ENCODE peak calls at places on chromosome 12, in nine cellular contexts. One of them, this sample, is unnamed.

GRCh38 chr12:122385171-122386041 is 37.1 kb downstream of the CLIP1 start:
- DNase-seq in GM12864: no peak
- DNase-seq in ELF-1: no peak
- DNase-seq in EH: no peak
- DNase-seq in nucleus accumbens: no peak
- DNase-seq in activated naive CD4-positive, alpha-beta T cell: no peak
- DNase-seq in body of pancreas: no peak
- DNase-seq in HuH-7: no peak
- DNase-seq in ACHN: no peak
- DNase-seq in this sample: no peak

GRCh38 chr12:116551619-116551951 is 7.6 kb upstream of the MAP1LC3B2 start:
- DNase-seq in GM12864: no peak
- DNase-seq in ACHN: no peak
- DNase-seq in nucleus accumbens: no peak
- DNase-seq in activated naive CD4-positive, alpha-beta T cell: no peak
- DNase-seq in body of pancreas: no peak
- DNase-seq in EH: no peak
- DNase-seq in ELF-1: no peak
- DNase-seq in HuH-7: no peak
- DNase-seq in this sample: no peak

GRCh38 chr12:54701940-54702592 is 53.9 kb upstream of the DCD start:
- DNase-seq in ELF-1: no peak
- DNase-seq in activated naive CD4-positive, alpha-beta T cell: no peak
- DNase-seq in ACHN: peak; percentile 62
- DNase-seq in HuH-7: peak; percentile 31
- DNase-seq in GM12864: no peak
- DNase-seq in body of pancreas: no peak
- DNase-seq in nucleus accumbens: no peak
- DNase-seq in EH: peak; percentile 50
- DNase-seq in this sample: no peak

GRCh38 chr12:50055831-50056628 is 1.4 kb upstream of the ASIC1 start:
- DNase-seq in body of pancreas: peak; percentile 34
- DNase-seq in nucleus accumbens: peak; percentile 71
- DNase-seq in ACHN: peak; percentile 70
- DNase-seq in GM12864: no peak
- DNase-seq in EH: peak; percentile 51
- DNase-seq in activated naive CD4-positive, alpha-beta T cell: peak; percentile 28
- DNase-seq in ELF-1: peak; percentile 87
- DNase-seq in HuH-7: peak; percentile 87
- DNase-seq in this sample: no peak

GRCh38 chr12:65949986-65950385 is 125.7 kb downstream of the HMGA2 start:
- DNase-seq in HuH-7: no peak
- DNase-seq in EH: no peak
- DNase-seq in activated naive CD4-positive, alpha-beta T cell: no peak
- DNase-seq in ELF-1: no peak
- DNase-seq in ACHN: no peak
- DNase-seq in body of pancreas: no peak
- DNase-seq in GM12864: no peak
- DNase-seq in nucleus accumbens: no peak
- DNase-seq in this sample: no peak

GRCh38 chr12:2891240-2892053 is 756 bp downstream of the TULP3 start:
- DNase-seq in body of pancreas: peak; percentile 45
- DNase-seq in ACHN: peak; percentile 79
- DNase-seq in GM12864: no peak
- DNase-seq in HuH-7: no peak
- DNase-seq in ELF-1: peak; percentile 62
- DNase-seq in nucleus accumbens: peak; percentile 79
- DNase-seq in EH: peak; percentile 83
- DNase-seq in activated naive CD4-positive, alpha-beta T cell: no peak
- DNase-seq in this sample: no peak

GRCh38 chr12:129127771-129128170 is 274.5 kb downstream of the GLT1D1 start:
- DNase-seq in GM12864: no peak
- DNase-seq in body of pancreas: no peak
- DNase-seq in ELF-1: no peak
- DNase-seq in activated naive CD4-positive, alpha-beta T cell: no peak
- DNase-seq in EH: no peak
- DNase-seq in HuH-7: no peak
- DNase-seq in ACHN: no peak
- DNase-seq in nucleus accumbens: no peak
- DNase-seq in this sample: no peak

GRCh38 chr12:96326628-96327227 is 73.5 kb downstream of the CDK17 start:
- DNase-seq in activated naive CD4-positive, alpha-beta T cell: no peak
- DNase-seq in ELF-1: no peak
- DNase-seq in nucleus accumbens: no peak
- DNase-seq in HuH-7: no peak
- DNase-seq in EH: no peak
- DNase-seq in ACHN: no peak
- DNase-seq in GM12864: no peak
- DNase-seq in body of pancreas: no peak
- DNase-seq in this sample: no peak

GRCh38 chr12:92080390-92081285 is 65.0 kb downstream of the BTG1 start:
- DNase-seq in body of pancreas: no peak
- DNase-seq in HuH-7: no peak
- DNase-seq in activated naive CD4-positive, alpha-beta T cell: no peak
- DNase-seq in EH: peak; percentile 98
- DNase-seq in ELF-1: peak; percentile 55
- DNase-seq in nucleus accumbens: no peak
- DNase-seq in ACHN: peak; percentile 69
- DNase-seq in GM12864: no peak
- DNase-seq in this sample: no peak

GRCh38 chr12:30779178-30779577 is 24.4 kb upstream of the CAPRIN2 start:
- DNase-seq in activated naive CD4-positive, alpha-beta T cell: no peak
- DNase-seq in ACHN: no peak
- DNase-seq in nucleus accumbens: no peak
- DNase-seq in GM12864: no peak
- DNase-seq in HuH-7: no peak
- DNase-seq in ELF-1: no peak
- DNase-seq in EH: no peak
- DNase-seq in body of pancreas: no peak
- DNase-seq in this sample: no peak

GRCh38 chr12:82688619-82689018 is 1.9 kb downstream of the TMTC2 start:
- DNase-seq in EH: no peak
- DNase-seq in ACHN: no peak
- DNase-seq in GM12864: no peak
- DNase-seq in HuH-7: no peak
- DNase-seq in ELF-1: no peak
- DNase-seq in activated naive CD4-positive, alpha-beta T cell: no peak
- DNase-seq in nucleus accumbens: no peak
- DNase-seq in body of pancreas: no peak
- DNase-seq in this sample: no peak